ENCODE peak calls at places on chromosomes 7 and 10, in ten cellular contexts. K, N, M, V, U, C, G, Z, H and B are unnamed samples.

GRCh38 chr10:126647116-126647515 is 23.4 kb downstream of the C10orf90 start:
- DNase-seq in H (no peak), M (no peak), U (no peak), K (no peak), V (no peak), G (no peak), N (no peak), C (no peak), Z (no peak), B (no peak)

GRCh38 chr10:43968076-43968475 is 319.4 kb upstream of the ZNF32 start:
- DNase-seq in K (no peak), V (no peak), Z (no peak), G (no peak), H (no peak), N (peak), C (no peak), M (no peak), U (no peak), B (peak)

GRCh38 chr10:102299873-102300272 is 54.5 kb downstream of the GBF1 start:
- DNase-seq in Z (no peak), U (no peak), V (peak), G (peak), H (peak), N (no peak), M (no peak), C (peak), K (no peak), B (no peak)

GRCh38 chr10:115355162-115355760 is 262.1 kb downstream of the ATRNL1 start:
- DNase-seq in U (no peak), G (peak), N (no peak), Z (no peak), V (peak), M (no peak), K (no peak), H (peak), C (peak), B (no peak)

GRCh38 chr10:32060372-32060771 is 4.1 kb upstream of the KIF5B start:
- DNase-seq in U (no peak), V (no peak), Z (no peak), K (no peak), G (no peak), M (no peak), H (no peak), N (no peak), C (no peak), B (no peak)

GRCh38 chr7:144650439-144650838 is 185.4 kb downstream of the TPK1 start:
- DNase-seq in U (no peak), K (no peak), M (no peak), N (no peak), C (no peak), H (no peak), Z (no peak), V (no peak), G (no peak), B (no peak)

GRCh38 chr10:6014241-6014761 is 37.0 kb upstream of the IL15RA start:
- DNase-seq in U (no peak), H (peak), C (peak), G (peak), N (no peak), V (peak), K (peak), M (no peak), Z (peak), B (no peak)

GRCh38 chr7:47725031-47725780 is 143.3 kb upstream of the TNS3 start:
- DNase-seq in M (no peak), V (no peak), N (no peak), G (no peak), H (peak), K (peak), U (no peak), Z (no peak), C (no peak), B (peak)

GRCh38 chr10:90642136-90642535 is 215.7 kb downstream of the HTR7 start:
- DNase-seq in K (no peak), U (no peak), C (no peak), Z (no peak), H (peak), G (peak), N (no peak), V (peak), M (no peak), B (no peak)

GRCh38 chr7:155267023-155267422 is 30.7 kb upstream of the INSIG1 start:
- DNase-seq in C (no peak), V (no peak), H (no peak), M (no peak), N (no peak), K (no peak), G (no peak), Z (no peak), U (no peak), B (no peak)

GRCh38 chr10:114042895-114043531 is 653 bp upstream of the ADRB1 start:
- DNase-seq in K (no peak), V (no peak), H (peak), M (peak), U (peak), C (peak), N (no peak), Z (no peak), G (peak), B (no peak)

GRCh38 chr10:50594012-50594411 is 29.7 kb downstream of the SGMS1 start:
- DNase-seq in K (no peak), V (peak), U (no peak), M (no peak), C (peak), H (peak), Z (no peak), G (peak), N (no peak), B (no peak)

GRCh38 chr10:12540341-12540781 is 191.0 kb downstream of the CAMK1D start:
- DNase-seq in Z (no peak), M (no peak), K (no peak), V (peak), H (peak), U (no peak), C (no peak), G (no peak), N (no peak), B (no peak)

GRCh38 chr10:88987840-88988239 is 2.8 kb upstream of the FAS start:
- DNase-seq in Z (no peak), N (no peak), M (no peak), K (no peak), C (no peak), G (no peak), H (no peak), U (no peak), V (no peak), B (no peak)

GRCh38 chr7:17062433-17063383 is 180.9 kb upstream of the AGR3 start:
- DNase-seq in V (peak), H (peak), C (no peak), K (no peak), Z (no peak), G (no peak), M (no peak), U (no peak), N (no peak), B (no peak)

GRCh38 chr10:133325392-133325760 is 11.3 kb downstream of the CALY start:
- DNase-seq in C (no peak), U (no peak), H (no peak), Z (no peak), V (no peak), N (no peak), M (no peak), K (no peak), G (no peak), B (peak)

GRCh38 chr10:121313119-121313858 is 285.0 kb downstream of the FGFR2 start:
- DNase-seq in V (no peak), N (no peak), K (no peak), G (peak), U (no peak), C (no peak), M (no peak), Z (no peak), H (no peak), B (no peak)

GRCh38 chr10:62278461-62278910 is 9.8 kb upstream of the RTKN2 start:
- DNase-seq in G (no peak), M (no peak), H (peak), N (no peak), Z (no peak), U (no peak), C (peak), V (no peak), K (no peak), B (no peak)

GRCh38 chr10:90317172-90317571 is 540.7 kb downstream of the HTR7 start:
- DNase-seq in K (no peak), H (no peak), C (no peak), G (no peak), U (no peak), M (no peak), Z (no peak), N (no peak), V (no peak), B (no peak)

GRCh38 chr10:74432841-74433594 is 282.0 kb downstream of the ADK start:
- DNase-seq in N (no peak), U (no peak), Z (no peak), K (no peak), H (peak), C (peak), M (no peak), V (peak), G (peak), B (no peak)

GRCh38 chr7:86320886-86321285 is 322.8 kb upstream of the GRM3 start:
- DNase-seq in Z (no peak), N (no peak), V (no peak), C (no peak), H (no peak), G (no peak), U (no peak), M (no peak), K (no peak), B (no peak)

GRCh38 chr10:3668276-3668960 is 116.6 kb downstream of the KLF6 start:
- DNase-seq in V (peak), N (no peak), Z (no peak), G (peak), H (peak), M (peak), C (peak), U (no peak), K (no peak), B (no peak)

GRCh38 chr7:114081606-114082425 is 163.0 kb upstream of the PPP1R3A start:
- DNase-seq in V (peak), C (peak), H (peak), N (no peak), U (no peak), Z (no peak), G (peak), K (no peak), M (no peak), B (no peak)

GRCh38 chr7:7682856-7683255 is 35.6 kb downstream of the RPA3 start:
- DNase-seq in K (no peak), N (no peak), G (no peak), V (no peak), U (no peak), H (no peak), C (no peak), M (no peak), Z (no peak), B (no peak)

GRCh38 chr10:108639010-108639409 is 1284.3 kb downstream of the XPNPEP1 start:
- DNase-seq in Z (no peak), H (no peak), N (no peak), V (no peak), G (no peak), K (no peak), C (no peak), M (no peak), U (no peak), B (no peak)

GRCh38 chr7:108684629-108685028 is 115.0 kb downstream of the DNAJB9 start:
- DNase-seq in G (no peak), Z (no peak), M (no peak), U (no peak), V (peak), C (no peak), K (no peak), H (no peak), N (no peak), B (no peak)

GRCh38 chr7:66308411-66308810 is 103.3 kb downstream of the TPST1 start:
- DNase-seq in V (no peak), C (no peak), K (no peak), U (no peak), M (no peak), N (no peak), G (no peak), H (no peak), Z (no peak), B (no peak)

GRCh38 chr10:86285136-86285790 is 81.3 kb downstream of the GRID1 start:
- DNase-seq in U (no peak), H (no peak), K (no peak), C (no peak), Z (no peak), V (no peak), N (peak), M (peak), G (no peak), B (peak)

GRCh38 chr10:83990126-83990525 is 149.2 kb upstream of the GHITM start:
- DNase-seq in H (no peak), U (no peak), G (no peak), V (no peak), N (no peak), Z (no peak), C (no peak), K (no peak), M (no peak), B (no peak)

GRCh38 chr10:9657530-9657929 is 1360.1 kb upstream of the CELF2 start:
- DNase-seq in N (no peak), Z (no peak), K (no peak), U (no peak), C (no peak), V (no peak), M (no peak), G (no peak), H (peak), B (no peak)

GRCh38 chr7:18976715-18977466 is 140.5 kb downstream of the TWIST1 start:
- DNase-seq in V (peak), Z (no peak), H (no peak), G (no peak), M (no peak), C (no peak), K (no peak), N (no peak), U (no peak), B (no peak)

GRCh38 chr10:118971187-118971586 is 58.3 kb upstream of the NANOS1 start:
- DNase-seq in G (no peak), K (no peak), C (no peak), H (no peak), N (peak), U (no peak), Z (no peak), V (no peak), M (no peak), B (no peak)

GRCh38 chr7:22666732-22667131 is 60.3 kb upstream of the IL6 start:
- DNase-seq in K (no peak), H (peak), C (no peak), N (no peak), V (peak), Z (no peak), M (no peak), G (peak), U (no peak), B (no peak)

GRCh38 chr10:85036661-85037060 is 708.3 kb downstream of the CCSER2 start:
- DNase-seq in U (no peak), V (no peak), G (no peak), Z (no peak), K (no peak), M (no peak), C (no peak), N (no peak), H (no peak), B (no peak)

GRCh38 chr7:148973256-148973655 is 55.0 kb downstream of the PDIA4 start:
- DNase-seq in U (no peak), Z (no peak), M (no peak), C (no peak), G (no peak), H (no peak), K (no peak), V (peak), N (no peak), B (no peak)

GRCh38 chr7:72805526-72806494 is 22.2 kb downstream of the TYW1B start:
- DNase-seq in Z (no peak), G (peak), M (no peak), V (peak), H (peak), N (no peak), K (no peak), U (no peak), C (no peak), B (no peak)

GRCh38 chr7:150931199-150931869 is 46.8 kb downstream of the KCNH2 start:
- DNase-seq in V (no peak), U (no peak), G (no peak), C (no peak), H (no peak), K (no peak), Z (no peak), M (no peak), N (no peak), B (no peak)

GRCh38 chr7:150924256-150924851 is 53.8 kb downstream of the KCNH2 start:
- DNase-seq in U (no peak), M (peak), K (no peak), V (no peak), C (no peak), H (no peak), N (no peak), G (no peak), Z (no peak), B (no peak)

GRCh38 chr7:150926066-150926465 is 52.1 kb downstream of the KCNH2 start:
- DNase-seq in N (peak), V (no peak), U (no peak), H (no peak), K (no peak), G (no peak), Z (no peak), C (no peak), M (no peak), B (no peak)

GRCh38 chr7:150927157-150927953 is 50.8 kb downstream of the KCNH2 start:
- DNase-seq in V (peak), Z (no peak), M (no peak), C (no peak), H (no peak), K (no peak), U (no peak), G (no peak), N (peak), B (no peak)

DNA sequence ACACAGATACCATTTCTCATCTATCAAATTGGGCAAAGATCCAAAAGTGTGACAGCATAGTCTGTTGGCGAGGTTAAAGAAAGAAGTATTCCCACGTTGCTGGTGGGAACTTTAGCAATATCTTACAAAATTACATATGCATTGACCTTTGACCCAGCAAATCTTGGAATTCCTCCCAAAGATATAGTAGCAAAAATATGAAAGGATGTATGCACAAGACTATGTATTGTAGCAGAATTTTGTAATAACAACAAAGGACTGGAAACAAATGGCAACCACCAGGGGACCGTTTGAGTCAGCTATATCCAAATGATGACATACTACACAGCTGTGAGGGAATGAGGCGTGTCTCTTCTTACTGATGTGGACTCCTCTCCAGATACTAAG is 50.2 kb downstream of the KCNH2 start:
- DNase-seq in V (peak), N (no peak), C (no peak), Z (no peak), U (no peak), H (peak), G (no peak), M (no peak), K (no peak), B (no peak)
- TF ChIP-seq CTCF in V (peak), N (no peak), C (no peak), Z (no peak), U (no peak), H (peak), G (no peak), M (no peak), K (no peak), B (no peak)

GRCh38 chr7:151028948-151029501 is 775 bp downstream of the ABCB8 start:
- DNase-seq in M (no peak), G (no peak), V (no peak), H (no peak), N (no peak), K (no peak), C (no peak), Z (no peak), U (no peak), B (no peak)
- TF ChIP-seq CTCF in M (no peak), G (no peak), V (no peak), H (no peak), N (no peak), K (no peak), C (no peak), Z (no peak), U (no peak), B (no peak)

DNA sequence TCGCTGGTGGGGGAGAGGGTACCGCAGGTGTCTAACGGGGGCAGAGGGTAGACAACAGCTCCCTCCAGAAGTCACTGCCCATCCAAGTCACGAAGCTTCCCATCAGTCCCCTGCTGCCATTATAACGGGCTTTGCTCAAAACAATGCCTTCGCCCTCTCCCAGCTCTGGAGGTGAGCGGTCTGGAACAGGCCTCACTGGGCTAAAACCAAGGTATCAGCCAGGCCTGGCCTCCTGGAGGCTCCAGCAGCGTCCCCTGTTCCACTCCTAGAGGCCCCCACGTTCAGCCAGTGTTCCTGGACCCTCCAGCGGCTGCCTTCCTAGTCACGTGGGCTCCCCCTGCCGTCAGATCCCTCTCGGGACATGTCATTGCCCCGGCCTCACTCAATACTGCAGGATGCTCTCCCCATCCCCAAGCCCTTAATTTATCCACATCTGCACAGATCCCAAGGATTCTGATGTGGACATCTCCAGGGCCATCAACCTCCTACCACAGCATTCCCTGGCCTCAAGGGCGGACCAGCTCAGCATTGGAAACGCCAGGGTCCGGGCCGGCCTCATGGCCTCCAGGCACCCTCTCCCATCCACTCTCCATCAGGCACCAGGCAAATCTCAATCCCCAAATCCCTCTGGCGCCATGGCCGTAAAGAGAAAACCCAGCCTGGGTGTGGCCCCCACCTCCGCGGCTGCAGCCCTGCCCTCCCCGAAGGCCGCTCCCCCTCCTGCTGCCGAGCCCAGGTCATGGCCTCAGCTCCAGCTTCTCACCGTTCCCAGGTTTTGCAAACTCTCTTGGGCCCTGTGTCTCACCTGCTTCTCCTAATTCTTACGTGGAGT is 104.1 kb upstream of the FAM20C start:
- DNase-seq in V (no peak), M (no peak), U (no peak), Z (no peak), H (no peak), K (no peak), N (peak), G (no peak), C (no peak), B (peak)
- TF ChIP-seq CTCF in V (no peak), M (no peak), U (no peak), Z (no peak), H (no peak), K (no peak), N (no peak), G (no peak), C (peak), B (no peak)

GRCh38 chr10:97069026-97069425 is 116.7 kb downstream of the SLIT1 start:
- DNase-seq in H (no peak), K (no peak), G (no peak), N (no peak), Z (no peak), C (no peak), U (no peak), M (peak), V (no peak), B (no peak)

GRCh38 chr10:97066877-97067555 is 118.7 kb downstream of the SLIT1 start:
- DNase-seq in V (no peak), M (peak), H (no peak), Z (no peak), G (no peak), U (no peak), N (no peak), K (no peak), C (no peak), B (no peak)

GRCh38 chr10:97069576-97070362 is 116.0 kb downstream of the SLIT1 start:
- DNase-seq in C (no peak), Z (no peak), H (no peak), N (no peak), G (peak), U (no peak), M (no peak), V (peak), K (no peak), B (no peak)

GRCh38 chr10:97065686-97066679 is 119.8 kb downstream of the SLIT1 start:
- DNase-seq in Z (no peak), V (no peak), N (no peak), M (peak), K (no peak), C (no peak), U (no peak), H (no peak), G (no peak), B (no peak)

DNA sequence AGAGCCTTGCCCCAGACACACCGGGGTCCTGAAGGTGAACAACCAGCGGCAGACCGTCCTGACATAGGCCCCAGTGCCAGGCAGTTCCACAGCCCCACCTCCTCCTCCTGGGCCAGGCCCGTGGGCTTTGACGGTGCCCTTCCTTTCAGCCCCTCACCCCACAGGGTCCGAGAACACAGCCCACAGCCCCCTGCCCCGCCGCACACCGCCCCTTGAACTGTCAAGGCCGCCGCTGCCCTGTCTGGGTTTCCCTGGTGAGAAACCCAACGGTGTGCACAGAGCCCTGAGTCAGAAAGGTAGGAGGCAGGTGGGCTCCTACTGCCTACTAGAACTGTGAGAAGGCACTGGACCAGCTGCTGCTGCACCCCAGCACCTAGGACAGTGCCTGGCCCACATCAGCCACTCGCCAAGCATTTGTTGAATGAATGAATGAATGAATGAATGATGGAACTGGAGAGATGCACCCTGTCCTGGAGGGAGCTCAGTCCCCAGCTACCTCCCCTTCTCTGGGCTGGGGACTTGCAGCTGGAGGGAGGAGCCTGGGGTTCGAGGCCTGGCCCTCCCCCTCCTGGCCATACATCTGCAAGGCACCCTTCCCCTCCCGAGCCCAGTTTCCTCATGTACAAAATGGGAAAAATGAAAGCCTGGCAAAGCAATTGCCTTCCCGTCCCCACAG is 117.9 kb downstream of the SLIT1 start:
- DNase-seq in K (no peak), Z (no peak), H (no peak), N (no peak), C (no peak), V (no peak), G (no peak), U (no peak), M (peak), B (no peak)
- TF ChIP-seq CTCF in K (no peak), Z (no peak), H (no peak), N (no peak), C (peak), V (no peak), G (no peak), U (no peak), M (no peak), B (peak)